ENCODE peak calls at places on chromosomes 12 and 14, in seven cellular contexts. J, A, R, I, D, V and K are unnamed samples.

GRCh38 chr12:123983822-123984485 is 10.9 kb downstream of the ZNF664 start:
- DNase-seq in V (no peak), J (no peak), A (peak), D (peak), R (peak), I (no peak), K (peak)

GRCh38 chr14:51807355-51807754 is 53.1 kb upstream of the GNG2 start:
- DNase-seq in A (no peak), R (peak), J (no peak), D (no peak), I (no peak), V (no peak), K (no peak)

GRCh38 chr12:116247377-116247776 is 30.1 kb downstream of the MED13L start:
- DNase-seq in V (no peak), I (no peak), R (peak), A (no peak), J (no peak), D (no peak), K (no peak)

GRCh38 chr12:84955298-84955697 is 42.7 kb upstream of the SLC6A15 start:
- DNase-seq in I (no peak), R (peak), A (no peak), J (no peak), V (no peak), D (no peak), K (no peak)

GRCh38 chr12:67991158-67991557 is 1.9 kb downstream of the IFNG-AS1 start:
- DNase-seq in A (no peak), I (no peak), V (peak), R (no peak), D (peak), J (peak), K (peak)

GRCh38 chr12:116783503-116784237 is 45.6 kb downstream of the RNFT2 start:
- DNase-seq in I (no peak), V (no peak), D (no peak), A (no peak), J (no peak), R (no peak), K (no peak)

GRCh38 chr12:27119797-27120196 is 37.4 kb upstream of the C12orf71 start:
- DNase-seq in J (no peak), V (no peak), A (no peak), I (no peak), R (no peak), D (no peak), K (no peak)

GRCh38 chr12:111363578-111363977 is 5.3 kb downstream of the PHETA1 start:
- DNase-seq in J (no peak), I (no peak), A (no peak), R (no peak), V (no peak), D (no peak), K (no peak)

GRCh38 chr14:88185843-88186242 is 137.2 kb downstream of the KCNK10 start:
- DNase-seq in D (no peak), J (no peak), I (no peak), V (no peak), A (no peak), R (no peak), K (no peak)

GRCh38 chr14:97644365-97644764 is 847.2 kb downstream of the VRK1 start:
- DNase-seq in V (no peak), A (no peak), I (no peak), R (no peak), D (no peak), J (no peak), K (no peak)

GRCh38 chr12:93573552-93574223 is 1.2 kb downstream of the SOCS2 start:
- DNase-seq in I (no peak), A (no peak), V (no peak), R (peak), D (no peak), J (no peak), K (no peak)

GRCh38 chr14:51544901-51545300 is 106.8 kb upstream of the FRMD6 start:
- DNase-seq in R (no peak), J (no peak), I (no peak), A (no peak), D (no peak), V (no peak), K (no peak)

GRCh38 chr12:28050606-28051005 is 78.1 kb upstream of the PTHLH start:
- DNase-seq in V (no peak), R (no peak), I (no peak), A (no peak), J (no peak), D (no peak), K (no peak)

GRCh38 chr14:96806836-96807235 is 9.7 kb downstream of the VRK1 start:
- DNase-seq in A (no peak), R (peak), I (no peak), J (no peak), D (no peak), V (no peak), K (no peak)

GRCh38 chr12:113242018-113242418 is 20.8 kb downstream of the TPCN1 start:
- DNase-seq in V (no peak), R (no peak), J (no peak), D (no peak), A (no peak), I (no peak), K (no peak)

GRCh38 chr12:79487386-79488110 is 203.2 kb downstream of the PAWR start:
- DNase-seq in D (no peak), R (no peak), V (no peak), J (no peak), I (no peak), A (no peak), K (no peak)

GRCh38 chr14:61615743-61616523 is 79.4 kb upstream of the HIF1A start:
- DNase-seq in R (no peak), I (no peak), D (no peak), A (no peak), J (no peak), V (no peak), K (no peak)

GRCh38 chr12:24560867-24561266 is 388.0 kb downstream of the BCAT1 start:
- DNase-seq in D (no peak), I (no peak), R (peak), V (peak), A (no peak), J (no peak), K (no peak)

GRCh38 chr12:117404203-117404853 is 42.9 kb upstream of the NOS1 start:
- DNase-seq in J (no peak), I (no peak), V (no peak), D (no peak), R (no peak), A (no peak), K (no peak)

GRCh38 chr12:4116251-4117111 is 157.1 kb upstream of the CCND2 start:
- DNase-seq in R (peak), A (no peak), V (no peak), D (no peak), I (peak), J (no peak), K (no peak)

GRCh38 chr12:19224746-19225145 is 95.2 kb downstream of the PLEKHA5 start:
- DNase-seq in R (no peak), I (no peak), J (no peak), A (no peak), D (no peak), V (no peak), K (no peak)

GRCh38 chr12:54975875-54976274 is 8.7 kb downstream of the TESPA1 start:
- DNase-seq in R (no peak), A (no peak), V (no peak), D (no peak), I (no peak), J (no peak), K (no peak)

GRCh38 chr14:68549057-68549421 is 243.8 kb downstream of the ZFP36L1 start:
- DNase-seq in I (no peak), R (peak), A (peak), D (no peak), J (no peak), V (no peak), K (no peak)

GRCh38 chr12:109752117-109753053 is 38.8 kb downstream of the FAM222A start:
- DNase-seq in A (no peak), V (peak), D (no peak), J (no peak), R (no peak), I (no peak), K (no peak)

DNA sequence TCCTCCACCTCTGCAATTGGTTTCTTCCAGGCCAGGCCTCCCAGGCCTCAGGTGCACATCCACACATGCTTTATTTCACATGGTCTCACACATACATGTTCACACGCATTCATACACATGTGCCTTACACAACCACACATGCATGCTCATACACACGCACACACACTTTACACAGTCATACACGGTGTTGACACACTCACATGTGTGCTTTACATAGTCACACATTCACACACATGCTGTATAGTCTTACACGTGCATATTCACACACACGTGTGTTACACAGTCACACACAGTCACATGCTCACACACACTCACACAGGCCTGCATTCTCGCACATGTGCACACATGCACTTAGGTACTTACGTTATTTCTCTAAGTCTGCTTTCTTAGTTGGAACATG is 18.0 kb upstream of the PLEKHG3 start:
- DNase-seq in V (no peak), R (no peak), A (no peak), J (no peak), I (no peak), D (no peak), K (no peak)
- TF ChIP-seq CTCF in V (no peak), R (no peak), A (no peak), J (no peak), I (no peak), D (no peak), K (no peak)

DNA sequence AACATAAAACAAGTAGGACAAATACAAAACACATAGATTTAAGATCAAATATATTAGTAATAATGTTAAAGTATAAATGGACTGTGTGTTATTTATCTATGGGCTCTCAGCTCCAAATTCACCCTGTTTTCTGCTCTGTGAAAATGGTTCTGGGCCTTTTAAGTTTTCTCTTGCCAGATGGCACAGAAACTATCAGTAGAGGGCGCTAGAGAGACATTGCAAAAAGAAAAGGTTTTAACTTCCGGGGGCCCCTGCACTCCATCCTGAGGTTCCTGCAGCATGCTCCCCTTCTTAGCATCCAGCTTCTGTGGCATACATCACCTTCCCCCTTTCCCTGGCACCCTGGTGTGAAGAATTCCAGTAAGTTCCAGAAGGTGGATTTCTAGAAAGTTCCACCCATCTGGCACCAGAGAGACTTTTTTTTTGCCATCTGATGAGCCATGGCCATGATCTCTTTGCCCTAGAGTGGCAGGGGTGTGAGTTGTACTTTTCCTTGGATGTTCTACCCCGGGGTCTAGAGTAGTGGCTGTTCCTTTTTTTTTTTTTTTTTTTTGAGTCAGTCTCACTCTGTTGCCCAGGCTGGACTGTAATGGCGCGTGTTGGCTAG is 29.3 kb downstream of the ZCRB1 start:
- DNase-seq in J (peak), D (no peak), I (no peak), V (no peak), R (peak), A (no peak), K (no peak)
- TF ChIP-seq CTCF in J (peak), D (no peak), I (no peak), V (peak), R (peak), A (no peak), K (peak)

DNA sequence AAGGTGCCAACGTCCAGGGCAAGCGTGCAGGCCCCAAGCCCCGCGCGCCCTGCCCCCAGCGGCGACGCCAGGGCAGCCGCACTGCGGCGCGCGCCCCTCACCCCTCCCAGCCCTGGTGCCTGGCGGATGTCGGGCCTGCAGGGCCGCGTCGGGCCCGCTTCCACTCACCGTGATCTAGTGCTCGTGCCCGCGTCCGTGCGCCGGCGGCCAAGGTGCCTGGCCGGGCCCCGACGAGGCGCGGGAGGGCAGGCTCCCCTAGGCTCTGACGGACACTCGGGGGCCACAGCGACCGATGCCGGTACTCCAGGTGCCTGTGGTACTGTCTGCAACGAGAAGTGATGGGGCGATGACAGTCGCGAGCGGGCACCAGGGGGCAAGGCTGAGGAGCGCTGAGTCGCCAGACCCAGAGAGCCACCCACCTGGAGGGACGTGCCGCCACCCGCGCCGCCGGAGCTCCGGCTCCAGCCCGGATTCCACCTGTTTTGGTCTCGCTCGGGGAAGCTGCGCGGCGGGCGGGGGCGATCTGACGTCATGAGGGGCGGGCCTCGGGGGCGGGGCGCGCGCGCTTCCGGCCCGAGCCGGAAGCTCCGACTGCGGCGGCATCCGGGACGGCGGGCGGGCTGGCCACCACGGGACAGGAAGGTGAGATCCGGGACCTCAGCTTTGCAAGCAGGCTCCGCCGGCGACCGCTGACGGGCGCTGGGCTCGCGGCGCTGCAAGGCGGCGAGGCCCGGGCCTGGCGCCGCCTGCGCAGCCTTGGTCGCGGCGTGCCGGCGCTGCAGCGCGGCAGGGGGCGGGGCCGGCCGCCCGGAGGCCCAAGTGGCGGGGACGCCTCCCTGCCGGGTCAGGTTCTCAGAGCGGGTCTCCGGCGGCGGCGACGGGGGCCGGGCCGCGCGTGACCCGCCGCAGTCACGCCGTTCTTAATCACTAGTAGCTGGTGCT is at the start of the genes LYSET and MOAP1:
- DNase-seq in A (peak), I (peak), D (peak), R (peak), V (peak), J (peak), K (peak)
- TF ChIP-seq CTCF in A (peak), I (no peak), D (peak), R (no peak), V (peak), J (no peak), K (peak)

GRCh38 chr12:6730169-6730568 is 6.3 kb downstream of the COPS7A start:
- DNase-seq in J (no peak), V (no peak), A (no peak), R (no peak), I (no peak), D (no peak), K (no peak)
- TF ChIP-seq CTCF in J (no peak), V (no peak), A (no peak), R (no peak), I (no peak), D (no peak), K (no peak)

DNA sequence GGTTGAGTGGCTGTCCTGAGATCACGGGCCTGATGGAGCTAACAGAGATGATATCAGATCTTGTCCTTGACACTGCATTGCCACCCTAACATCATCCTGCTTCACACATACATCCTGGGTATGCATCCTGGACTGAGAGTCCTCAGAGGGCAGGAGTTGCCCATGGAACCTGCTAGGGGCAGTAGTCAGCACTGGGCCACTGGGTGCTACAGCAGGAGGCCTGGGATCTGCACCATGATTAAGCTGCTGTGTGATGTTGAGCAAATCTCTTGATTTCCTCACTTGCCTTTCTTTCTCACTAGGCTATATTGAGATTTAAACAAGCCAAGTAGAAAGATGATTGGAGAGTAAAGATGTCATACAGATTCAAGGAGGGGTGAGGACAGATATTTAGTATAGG is 22.1 kb upstream of the EIF4B start:
- DNase-seq in V (no peak), J (no peak), I (no peak), D (no peak), R (no peak), A (no peak), K (no peak)
- TF ChIP-seq CTCF in V (no peak), J (no peak), I (no peak), D (no peak), R (no peak), A (no peak), K (no peak)

GRCh38 chr14:73591690-73592448 is at the start of gene ACOT4:
- DNase-seq in D (peak), J (peak), I (no peak), V (peak), R (peak), A (no peak), K (peak)
- TF ChIP-seq CTCF in D (no peak), J (peak), I (no peak), V (no peak), R (no peak), A (no peak), K (no peak)